ENCODE peak calls at places on chromosomes 11 and 22, in four cellular contexts. B, Y, P and J are unnamed samples.
A peak's percentile ranks its signal among the peaks of the same experiment; 100 is the strongest.

GRCh38 chr11:43418197-43418596 is 59.5 kb downstream of the TTC17 start:
- DNase-seq in B (no peak), Y (no peak), P (no peak), J (no peak)

GRCh38 chr11:76614471-76615183 is 55.9 kb downstream of the LRRC32 start:
- DNase-seq in B (no peak), Y (no peak), P (no peak), J (no peak)

GRCh38 chr11:33868646-33869461 is 23.0 kb downstream of the LMO2 start:
- DNase-seq in B (peak; percentile 65), Y (peak; percentile 64), P (no peak), J (no peak)

GRCh38 chr11:65437436-65438227 is 15.0 kb downstream of the NEAT1 start:
- DNase-seq in B (no peak), Y (peak; percentile 19), P (no peak), J (no peak)

GRCh38 chr11:71293961-71294782 is 41.8 kb upstream of the SHANK2 start:
- DNase-seq in B (no peak), Y (peak; percentile 19), P (no peak), J (no peak)

GRCh38 chr11:68610452-68611116 is 73.8 kb upstream of the GAL start:
- DNase-seq in B (peak; percentile 25), Y (no peak), P (no peak), J (peak; percentile 14)

GRCh38 chr11:95922536-95923440 is 1.1 kb downstream of the MTMR2 start:
- DNase-seq in B (no peak), Y (no peak), P (no peak), J (no peak)

GRCh38 chr22:50474711-50475651 is at the start of gene SBF1:
- DNase-seq in B (peak; percentile 97), Y (peak; percentile 95), P (peak; percentile 79), J (peak; percentile 86)

GRCh38 chr22:29343313-29343805 is 27.9 kb upstream of the RASL10A start:
- DNase-seq in B (no peak), Y (no peak), P (no peak), J (no peak)

GRCh38 chr11:7833527-7833926 is 36.8 kb upstream of the OR5P2 start:
- DNase-seq in B (no peak), Y (no peak), P (no peak), J (no peak)

GRCh38 chr11:45176996-45177395 is 30.6 kb downstream of the PRDM11 start:
- DNase-seq in B (no peak), Y (no peak), P (no peak), J (no peak)

GRCh38 chr22:47575291-47575690 is 812.8 kb downstream of the TBC1D22A start:
- DNase-seq in B (no peak), Y (no peak), P (no peak), J (no peak)

GRCh38 chr11:71093783-71094182 is 158.6 kb downstream of the SHANK2 start:
- DNase-seq in B (no peak), Y (no peak), P (no peak), J (no peak)

GRCh38 chr11:44906641-44907040 is 44.0 kb downstream of the TP53I11 start:
- DNase-seq in B (peak; percentile 63), Y (no peak), P (no peak), J (no peak)

GRCh38 chr11:76838422-76839068 is 22.2 kb upstream of the ACER3 start:
- DNase-seq in B (peak; percentile 68), Y (no peak), P (peak; percentile 45), J (peak; percentile 41)

GRCh38 chr11:76206327-76207081 is at the start of gene WNT11:
- DNase-seq in B (peak; percentile 88), Y (peak; percentile 67), P (no peak), J (peak; percentile 35)

GRCh38 chr22:38824587-38824986 is 19.2 kb downstream of the NPTXR start:
- DNase-seq in B (peak; percentile 72), Y (peak; percentile 88), P (peak; percentile 73), J (peak; percentile 49)

GRCh38 chr22:33117821-33118220 is 59.6 kb upstream of the SYN3 start:
- DNase-seq in B (no peak), Y (no peak), P (no peak), J (no peak)

GRCh38 chr11:69242583-69242940 is 51.4 kb upstream of the MYEOV start:
- DNase-seq in B (no peak), Y (no peak), P (no peak), J (no peak)

GRCh38 chr11:24515632-24516031 is 18.8 kb downstream of the LUZP2 start:
- DNase-seq in B (no peak), Y (no peak), P (no peak), J (no peak)

GRCh38 chr11:75474878-75475766 is 42.1 kb upstream of the KLHL35 start:
- DNase-seq in B (peak; percentile 91), Y (peak; percentile 86), P (no peak), J (no peak)

GRCh38 chr11:23413057-23413456 is 552.8 kb upstream of the CCDC179 start:
- DNase-seq in B (no peak), Y (no peak), P (no peak), J (no peak)

GRCh38 chr11:43920598-43921419 is 21.6 kb upstream of the C11orf96 start:
- DNase-seq in B (peak; percentile 36), Y (no peak), P (peak; percentile 91), J (peak; percentile 95)

GRCh38 chr11:12106501-12106900 is 3.9 kb upstream of the MICAL2 start:
- DNase-seq in B (no peak), Y (no peak), P (no peak), J (no peak)

GRCh38 chr11:118212781-118213565 is 11.8 kb downstream of the JAML start:
- DNase-seq in B (no peak), Y (no peak), P (no peak), J (no peak)

GRCh38 chr11:62805991-62806441 is 776 bp upstream of the NXF1 start:
- DNase-seq in B (peak; percentile 37), Y (no peak), P (no peak), J (no peak)

GRCh38 chr11:48109046-48109666 is 107.5 kb upstream of the OR4B1 start:
- DNase-seq in B (peak; percentile 58), Y (peak; percentile 13), P (peak; percentile 25), J (peak; percentile 71)

DNA sequence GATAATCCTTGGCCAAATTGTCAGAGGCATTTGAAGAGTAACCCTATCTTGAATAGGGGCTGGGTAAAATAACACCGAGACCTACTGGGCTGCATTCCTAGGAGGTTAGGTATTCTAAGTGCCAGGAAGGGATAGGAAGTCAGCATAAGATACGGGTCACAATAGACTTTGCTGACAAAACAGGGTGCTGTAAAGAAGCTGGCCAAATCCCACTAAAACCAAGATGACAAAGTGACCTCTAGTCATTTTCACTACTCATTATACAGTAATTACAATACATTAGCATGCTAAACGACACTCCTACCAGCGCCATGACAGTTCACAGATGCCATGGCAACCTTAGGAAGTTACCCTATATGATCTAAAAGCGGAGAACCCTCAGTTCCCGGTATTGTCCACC is 964 bp upstream of the REXO2 start:
- DNase-seq in B (no peak), Y (no peak), P (no peak), J (no peak)
- H3K4me3 ChIP-seq in B (no peak overlapping the region), Y (no peak overlapping the region), P (no peak overlapping the region), J (no peak overlapping the region)

GRCh38 chr11:72673943-72674828 is at the start of gene PDE2A:
- DNase-seq in B (no peak), Y (peak; percentile 67), P (no peak), J (no peak)
- TF ChIP-seq PHF8 in B (no peak), Y (no peak), P (no peak), J (no peak)

GRCh38 chr11:103892603-103893002 is 143.8 kb upstream of the DDI1 start:
- DNase-seq in B (no peak), Y (no peak), P (no peak), J (peak; percentile 39)
- TF ChIP-seq RAD21 in B (no peak), Y (no peak), P (no peak), J (no peak)

DNA sequence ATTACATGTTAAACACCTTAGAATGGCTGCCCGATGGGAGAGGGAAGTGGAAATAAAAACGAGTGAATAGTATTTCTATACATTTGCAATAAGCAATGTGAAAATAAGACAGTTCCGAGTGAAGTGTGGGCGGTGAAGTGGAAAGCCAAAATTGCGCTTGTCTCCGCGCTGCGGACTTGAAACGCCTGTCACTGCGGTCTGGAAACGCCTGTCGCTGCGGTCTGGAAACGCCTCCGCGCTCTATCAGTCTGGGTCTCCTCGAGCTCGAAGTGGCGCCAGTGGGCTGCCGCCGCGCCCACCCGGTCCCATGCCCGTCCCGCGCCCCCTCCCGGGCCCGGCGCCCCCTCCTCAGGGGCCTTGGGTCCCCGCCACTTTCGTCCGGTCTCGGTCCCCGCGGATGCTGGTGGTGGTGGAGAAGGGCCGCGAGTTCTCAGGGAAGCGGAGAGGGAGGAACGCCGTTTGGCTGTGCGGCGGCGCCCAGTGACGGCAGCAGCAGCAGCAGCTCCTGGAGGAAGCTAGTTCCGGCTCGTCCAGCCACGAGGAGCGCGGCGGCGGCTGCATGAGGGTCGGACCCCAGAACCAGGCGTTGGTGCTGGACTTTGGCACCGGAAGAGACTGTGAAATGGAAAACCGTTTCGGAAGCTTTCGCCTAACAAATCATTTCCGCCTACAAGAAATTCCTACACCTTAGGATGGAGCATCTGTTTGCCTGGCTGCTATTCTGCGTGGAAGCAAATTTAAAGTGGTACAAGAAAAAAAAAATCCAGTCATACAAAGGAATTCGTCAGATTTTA is 1.8 kb downstream of the NCR3LG1 start:
- DNase-seq in B (peak; percentile 58), Y (peak; percentile 84), P (peak; percentile 90), J (peak; percentile 60)
- H3K4me3 ChIP-seq in B (peak overlapping the region; percentile 63), Y (peak overlapping the region; percentile 35), P (peak overlapping the region; percentile 76), J (peak overlapping the region; percentile 51)

GRCh38 chr11:27563201-27563600 is 56.6 kb upstream of the LIN7C start:
- DNase-seq in B (no peak), Y (no peak), P (no peak), J (no peak)
- TF ChIP-seq PHF8 in B (no peak), Y (no peak), P (no peak), J (no peak)

GRCh38 chr22:39928556-39929401 is 27.9 kb downstream of the GRAP2 start:
- DNase-seq in B (no peak), Y (no peak), P (no peak), J (no peak)

GRCh38 chr22:39926175-39927152 is 25.6 kb downstream of the GRAP2 start:
- DNase-seq in B (no peak), Y (no peak), P (no peak), J (no peak)

GRCh38 chr22:39925273-39925672 is 24.4 kb downstream of the GRAP2 start:
- DNase-seq in B (no peak), Y (no peak), P (no peak), J (no peak)

GRCh38 chr22:39924286-39924685 is 23.4 kb downstream of the GRAP2 start:
- DNase-seq in B (no peak), Y (no peak), P (no peak), J (no peak)

GRCh38 chr22:39927544-39927943 is 26.7 kb downstream of the GRAP2 start:
- DNase-seq in B (peak; percentile 31), Y (peak; percentile 53), P (peak; percentile 8), J (no peak)
- TF ChIP-seq RAD21 in B (no peak), Y (peak; percentile 63), P (no peak), J (no peak)

DNA sequence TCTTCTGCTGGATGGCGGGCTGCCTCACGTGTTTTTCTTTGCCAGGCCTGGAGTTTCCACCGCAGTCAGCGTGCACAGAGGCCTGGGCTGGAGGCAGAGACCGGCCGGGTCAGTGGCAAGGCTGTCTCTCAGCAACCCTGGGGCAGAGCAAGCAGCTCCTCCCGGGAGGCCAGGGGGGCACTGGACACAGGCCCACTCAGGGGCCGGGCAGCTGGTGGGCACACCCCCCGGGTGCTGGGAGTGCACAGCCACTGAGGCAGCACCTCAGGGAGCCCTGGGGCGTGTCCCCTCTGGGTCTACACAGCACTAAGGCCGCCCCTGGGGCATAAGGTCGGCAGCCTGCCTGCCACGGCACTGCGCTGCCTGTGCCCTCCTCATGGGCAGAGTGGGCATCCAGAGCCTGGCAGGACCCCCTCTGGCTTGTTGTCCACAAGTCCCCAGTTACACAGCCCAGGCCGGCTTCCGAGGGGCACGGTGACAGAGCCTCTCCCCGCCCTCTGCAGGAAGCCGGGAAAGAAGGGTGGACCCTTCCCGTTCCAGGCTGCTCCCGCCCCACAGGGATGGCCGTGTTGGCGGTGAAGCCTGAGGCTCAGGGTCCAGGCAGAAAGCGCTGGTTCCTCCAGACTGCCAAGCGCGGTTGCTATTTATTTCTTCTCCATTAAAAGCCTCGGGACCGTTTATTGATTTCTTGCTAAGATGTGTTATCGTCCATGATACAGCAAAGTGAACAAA is 18.5 kb upstream of the TH start:
- DNase-seq in B (no peak), Y (no peak), P (no peak), J (no peak)
- H3K4me3 ChIP-seq in B (no peak overlapping the region), Y (no peak overlapping the region), P (no peak overlapping the region), J (no peak overlapping the region)